ENCODE peak calls at places on chromosomes 2 and 18, in four cellular contexts. C is fibroblast of lung, Z is neural progenitor cell, D is HCT116. E is an unnamed sample.
A peak's percentile ranks its signal among the peaks of the same experiment; 100 is the strongest.

GRCh38 chr18:74806700-74807416 is 209.2 kb downstream of the ZNF407 start:
- DNase-seq in Z (no peak), D (peak; percentile 77), C (peak; percentile 75), E (peak; percentile 91)

GRCh38 chr18:49609416-49610284 is 47.8 kb downstream of the LIPG start:
- DNase-seq in C (no peak), Z (no peak), D (peak; percentile 6), E (peak; percentile 53)

GRCh38 chr18:79587298-79588125 is 92.1 kb upstream of the CTDP1 start:
- DNase-seq in D (no peak), C (no peak), Z (no peak), E (no peak)

GRCh38 chr2:2586961-2587360 is 255.9 kb upstream of the MYT1L start:
- DNase-seq in D (no peak), C (no peak), Z (no peak), E (no peak)

GRCh38 chr2:231929961-231930600 is 3.9 kb upstream of the NPPC start:
- DNase-seq in Z (peak; percentile 60), D (no peak), C (peak; percentile 13), E (no peak)

GRCh38 chr2:30511122-30512083 is 64.4 kb downstream of the LCLAT1 start:
- DNase-seq in Z (no peak), D (peak; percentile 57), C (peak; percentile 70), E (peak; percentile 70)

GRCh38 chr2:60045461-60045860 is 508.0 kb downstream of the BCL11A start:
- DNase-seq in C (no peak), D (no peak), Z (no peak), E (no peak)

GRCh38 chr18:29271496-29271895 is 1094.6 kb upstream of the CDH2 start:
- DNase-seq in Z (no peak), C (peak; percentile 61), D (no peak), E (no peak)

GRCh38 chr2:216653093-216653799 is 20.0 kb downstream of the IGFBP2 start:
- DNase-seq in D (no peak), Z (no peak), C (no peak), E (no peak)

GRCh38 chr18:35117951-35118411 is 76.8 kb downstream of the MAPRE2 start:
- DNase-seq in C (peak; percentile 78), D (no peak), Z (peak; percentile 31), E (peak; percentile 72)

GRCh38 chr2:109382236-109382930 is 231.4 kb downstream of the SEPTIN10 start:
- DNase-seq in Z (no peak), C (no peak), D (no peak), E (no peak)

GRCh38 chr2:145108959-145109710 is 589.2 kb upstream of the ZEB2 start:
- DNase-seq in Z (no peak), C (no peak), D (no peak), E (no peak)

GRCh38 chr2:28544405-28544914 is 48.6 kb downstream of the PLB1 start:
- DNase-seq in Z (peak; percentile 90), D (no peak), C (no peak), E (no peak)

GRCh38 chr2:192194866-192195547 is at the start of gene TMEFF2:
- DNase-seq in C (peak; percentile 86), Z (peak; percentile 96), D (no peak), E (peak; percentile 82)

GRCh38 chr2:192194065-192194865 is 468 bp downstream of the TMEFF2 start:
- DNase-seq in C (peak; percentile 26), D (no peak), Z (no peak), E (peak; percentile 68)

GRCh38 chr2:192195548-192196418 is 1.1 kb upstream of the TMEFF2 start:
- DNase-seq in Z (peak; percentile 89), D (no peak), C (peak; percentile 24), E (peak; percentile 65)

GRCh38 chr2:192197387-192197786 is 2.7 kb upstream of the TMEFF2 start:
- DNase-seq in C (peak; percentile 39), D (no peak), Z (no peak), E (peak; percentile 13)

GRCh38 chr2:192196451-192197194 is 1.9 kb upstream of the TMEFF2 start:
- DNase-seq in D (no peak), C (peak; percentile 8), Z (peak; percentile 51), E (peak; percentile 10)
- TF ChIP-seq EZH2 in D (no peak), C (no peak), Z (no peak), E (peak; percentile 77)

GRCh38 chr2:219448776-219449476 is 14.3 kb downstream of the SPEG start:
- DNase-seq in Z (peak; percentile 75), C (no peak), D (no peak), E (no peak)
- TF ChIP-seq EZH2 in Z (peak; percentile 72), C (no peak), D (no peak), E (no peak)

DNA sequence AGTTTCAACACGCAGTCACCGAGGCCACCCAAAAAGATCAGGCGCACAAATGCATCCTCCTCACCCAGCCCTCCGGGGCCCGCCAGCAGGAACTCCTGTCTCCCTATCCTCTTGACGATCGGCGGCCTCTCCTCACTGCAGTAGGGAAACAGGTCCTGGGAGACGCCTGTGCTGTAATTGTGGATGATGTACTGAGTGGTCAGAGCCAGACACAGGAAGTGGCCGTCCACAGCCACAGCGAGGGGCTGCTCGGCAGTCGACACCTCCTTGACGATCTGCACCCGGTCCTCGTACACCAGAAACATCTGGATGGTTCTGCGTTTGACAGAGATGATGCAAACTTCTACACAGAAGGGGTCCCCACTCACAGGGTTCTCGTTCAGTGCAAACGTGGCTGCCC is 22.0 kb downstream of the TGFBRAP1 start:
- DNase-seq in Z (no peak), D (no peak), C (no peak), E (no peak)
- TF ChIP-seq EZH2 in Z (no peak), D (no peak), C (no peak), E (no peak)

DNA sequence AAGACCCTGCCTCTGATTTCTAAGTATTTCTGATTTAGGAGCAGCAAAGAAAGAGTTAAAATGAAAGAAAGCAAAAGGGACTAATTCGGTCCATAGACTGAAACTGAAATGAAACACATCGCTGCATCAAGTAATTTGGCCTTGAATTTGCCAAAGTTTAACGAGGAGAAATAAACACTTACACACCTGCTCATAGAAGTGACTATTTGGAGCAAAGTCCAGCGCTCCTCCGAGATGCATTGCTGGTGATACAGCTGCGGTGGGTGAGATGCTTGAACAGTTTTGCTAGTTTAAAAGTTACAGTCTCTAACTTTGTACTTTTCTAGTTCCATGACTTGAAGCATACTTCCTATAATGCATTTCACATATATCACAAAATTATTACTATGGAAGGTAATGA is 18.3 kb downstream of the GALR1 start:
- DNase-seq in Z (no peak), D (no peak), C (no peak), E (no peak)
- TF ChIP-seq EZH2 in Z (no peak), D (no peak), C (no peak), E (no peak)

GRCh38 chr2:223918671-223919134 is 26.4 kb downstream of the WDFY1 start:
- DNase-seq in D (no peak), Z (no peak), C (no peak), E (no peak)
- TF ChIP-seq EZH2 in D (no peak), Z (no peak), C (no peak), E (no peak)

DNA sequence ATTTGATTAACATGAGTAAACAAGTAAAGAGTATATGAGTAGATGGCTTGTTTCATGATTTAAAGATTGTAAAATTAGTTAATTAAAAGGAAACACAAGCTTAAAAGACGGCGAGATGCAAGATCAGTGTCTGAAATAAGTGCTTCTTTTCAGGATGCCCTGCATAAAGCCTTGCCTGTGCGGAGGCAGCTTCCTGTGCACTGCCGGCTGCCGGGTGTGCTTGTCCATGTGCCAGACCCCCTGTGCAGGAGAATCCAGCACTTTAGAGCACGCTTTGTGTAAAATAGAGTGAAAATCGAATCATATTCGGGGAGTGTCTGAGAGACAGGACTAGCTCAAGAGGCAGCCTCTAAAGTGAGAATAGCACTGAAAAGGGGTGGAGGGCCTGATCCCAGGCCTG is 154.7 kb downstream of the CHST9 start:
- DNase-seq in C (no peak), D (no peak), Z (no peak), E (no peak)
- TF ChIP-seq EZH2 in C (no peak), D (no peak), Z (no peak), E (no peak)

DNA sequence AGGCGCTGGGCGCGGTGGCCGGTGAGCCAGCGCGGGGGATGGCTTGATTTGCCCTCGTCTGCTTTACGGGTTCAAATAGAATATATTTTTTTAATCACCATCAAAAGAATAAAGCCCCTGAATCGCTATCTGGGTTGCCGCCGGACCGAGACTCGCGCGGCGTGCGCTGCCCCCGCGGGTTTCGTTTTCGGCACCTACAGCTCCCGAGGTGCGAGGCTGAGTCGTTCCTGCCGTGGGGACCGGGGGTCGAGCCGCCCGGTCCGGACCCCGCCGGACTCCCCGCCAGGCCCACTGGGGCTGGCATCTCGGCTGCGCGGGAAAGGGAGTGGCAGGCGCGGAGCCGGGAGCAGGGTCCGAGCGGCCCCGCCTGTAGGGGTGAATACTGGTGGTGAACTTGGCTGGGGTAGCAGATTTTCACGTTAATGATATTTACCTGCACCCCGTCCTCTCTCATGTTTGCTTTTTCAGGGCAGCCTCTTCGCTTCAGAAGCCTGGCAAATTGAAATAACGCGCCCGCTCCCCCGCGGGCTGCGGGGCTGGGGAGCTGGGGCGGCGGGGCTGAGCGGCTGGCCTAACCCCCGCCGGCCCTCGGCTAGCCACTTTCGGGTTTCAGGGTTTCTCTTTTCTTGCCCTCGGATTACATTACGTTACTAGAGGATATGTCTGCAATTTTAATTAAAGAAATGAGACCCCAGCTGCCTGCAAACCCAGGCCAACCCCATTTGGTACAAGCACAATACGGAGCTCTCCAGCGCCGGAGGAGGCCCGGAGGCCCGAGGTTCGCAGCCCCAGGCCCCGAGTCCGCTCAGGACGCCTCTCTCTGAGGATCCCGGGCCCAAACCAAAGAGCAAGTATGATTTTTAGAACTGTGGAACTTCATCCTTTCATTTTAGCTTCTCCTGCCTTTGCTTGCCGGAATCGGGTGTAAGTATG is 1.7 kb upstream of the CELF4 start:
- DNase-seq in D (no peak), Z (peak; percentile 37), C (no peak), E (peak; percentile 8)
- TF ChIP-seq EZH2 in D (no peak), Z (peak; percentile 100), C (peak; percentile 81), E (peak; percentile 74)

DNA sequence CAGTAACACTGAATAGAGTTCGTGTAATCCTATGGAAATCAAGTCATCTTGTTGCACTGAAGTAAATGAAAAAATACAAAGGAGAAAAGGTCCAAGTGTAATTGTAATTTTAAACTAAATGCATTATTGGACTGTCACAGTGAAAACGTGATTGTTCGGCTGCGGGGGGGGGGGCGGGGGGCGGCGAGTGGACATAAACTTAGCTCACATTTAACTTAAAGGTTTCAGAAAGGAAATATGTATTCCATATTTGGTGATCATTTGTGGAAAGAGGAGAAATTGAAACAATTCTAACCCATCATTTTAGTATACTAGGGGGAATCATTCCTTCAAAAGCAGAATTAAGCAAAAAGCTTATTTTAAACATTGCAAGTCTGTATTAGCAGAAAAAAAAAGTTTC is 144.6 kb downstream of the MEIS1 start:
- DNase-seq in Z (no peak), D (no peak), C (peak; percentile 56), E (no peak)
- TF ChIP-seq EZH2 in Z (no peak), D (no peak), C (no peak), E (no peak)

E was measured in GM23248.